ENCODE peak calls at places on chromosomes 12 and 14, in five cellular contexts. J is K562, F is HepG2, N is H1, L is GM12878. Z is an unnamed sample.

GRCh38 chr14:74401504-74402241 is 24.3 kb downstream of the SYNDIG1L start:
- DNase-seq in L (peak; percentile 45), J (peak; percentile 11), N (no peak), F (no peak), Z (no peak)

GRCh38 chr12:124006582-124007170 is 33.7 kb downstream of the ZNF664 start:
- DNase-seq in J (peak; percentile 66), L (no peak), N (no peak), F (no peak), Z (no peak)

GRCh38 chr12:49030714-49031572 is 12.4 kb upstream of the PRKAG1 start:
- DNase-seq in L (no peak), F (no peak), J (no peak), N (no peak), Z (no peak)

GRCh38 chr14:54189358-54190354 is 207.2 kb upstream of the CDKN3 start:
- DNase-seq in L (no peak), J (peak; percentile 4), N (no peak), F (no peak), Z (peak; percentile 59)

GRCh38 chr14:73237219-73237785 is at the start of gene PAPLN:
- DNase-seq in F (no peak), L (no peak), J (no peak), N (no peak), Z (peak; percentile 8)

GRCh38 chr12:94725375-94726168 is 75.2 kb upstream of the TMCC3 start:
- DNase-seq in L (no peak), N (no peak), J (peak; percentile 31), F (peak; percentile 23), Z (peak; percentile 38)

GRCh38 chr12:116444590-116444943 is 114.6 kb upstream of the MAP1LC3B2 start:
- DNase-seq in F (no peak), J (no peak), L (no peak), N (no peak), Z (no peak)

GRCh38 chr12:130009961-130010360 is 106.1 kb upstream of the TMEM132D start:
- DNase-seq in L (no peak), J (no peak), F (no peak), N (no peak), Z (no peak)

GRCh38 chr14:92039073-92039719 is 663 bp downstream of the TRIP11 start:
- DNase-seq in L (no peak), J (peak; percentile 56), F (peak; percentile 77), N (peak; percentile 83), Z (peak; percentile 49)

GRCh38 chr14:59321184-59321952 is 132.9 kb downstream of the DAAM1 start:
- DNase-seq in F (no peak), J (no peak), N (no peak), L (no peak), Z (no peak)

GRCh38 chr12:132237772-132238486 is 91.5 kb downstream of the GALNT9 start:
- DNase-seq in J (no peak), L (no peak), F (no peak), N (no peak), Z (no peak)

GRCh38 chr12:117225179-117225578 is 34.9 kb upstream of the FBXO21 start:
- DNase-seq in N (no peak), L (no peak), J (no peak), F (no peak), Z (no peak)

GRCh38 chr14:68608235-68608962 is 184.5 kb downstream of the ZFP36L1 start:
- DNase-seq in J (no peak), F (no peak), N (no peak), L (no peak), Z (no peak)

GRCh38 chr12:29088611-29089219 is 60.4 kb upstream of the FAR2 start:
- DNase-seq in F (peak; percentile 1), J (peak; percentile 4), N (no peak), L (no peak), Z (no peak)

GRCh38 chr14:24172261-24172860 is 481 bp downstream of the REC8 start:
- DNase-seq in F (no peak), L (no peak), N (no peak), J (no peak), Z (no peak)

GRCh38 chr14:64796369-64796768 is 83.3 kb downstream of the SPTB start:
- DNase-seq in N (no peak), L (no peak), F (no peak), J (no peak), Z (no peak)

GRCh38 chr12:76024942-76025600 is 6.5 kb downstream of the PHLDA1 start:
- DNase-seq in F (no peak), J (no peak), L (no peak), N (no peak), Z (no peak)

GRCh38 chr14:33693237-33693636 is 257.6 kb downstream of the EGLN3 start:
- DNase-seq in N (no peak), F (no peak), L (no peak), J (no peak), Z (no peak)

GRCh38 chr14:48914921-48915320 is 671.3 kb downstream of the RPS29 start:
- DNase-seq in J (no peak), F (no peak), L (no peak), N (no peak), Z (no peak)

GRCh38 chr14:104435147-104436046 is 144.2 kb upstream of the C14orf180 start:
- DNase-seq in F (no peak), L (no peak), J (no peak), N (no peak), Z (no peak)

GRCh38 chr12:33634544-33634943 is 194.9 kb upstream of the SYT10 start:
- DNase-seq in N (no peak), F (no peak), J (no peak), L (no peak), Z (no peak)

GRCh38 chr12:78951746-78952532 is 87.4 kb downstream of the SYT1 start:
- DNase-seq in L (no peak), F (no peak), N (no peak), J (no peak), Z (no peak)

GRCh38 chr12:3038166-3038565 is 39.0 kb upstream of the TSPAN9 start:
- DNase-seq in J (no peak), N (no peak), L (no peak), F (no peak), Z (no peak)

GRCh38 chr12:111394480-111394879 is 11.2 kb upstream of the SH2B3 start:
- DNase-seq in F (no peak), L (no peak), N (no peak), J (no peak), Z (no peak)

GRCh38 chr12:105983622-105984325 is 155.0 kb downstream of the NUAK1 start:
- DNase-seq in F (no peak), J (no peak), N (no peak), L (no peak), Z (no peak)

GRCh38 chr12:6532927-6533652 is 1.2 kb upstream of the GAPDH start:
- DNase-seq in N (no peak), L (no peak), J (peak; percentile 70), F (peak; percentile 84), Z (no peak)

GRCh38 chr14:64501326-64502171 is 2.1 kb downstream of the ZBTB25 start:
- DNase-seq in F (peak; percentile 55), N (no peak), J (peak; percentile 34), L (no peak), Z (no peak)

GRCh38 chr14:62168564-62169155 is 406.4 kb downstream of the SNAPC1 start:
- DNase-seq in F (no peak), L (no peak), J (no peak), N (no peak), Z (no peak)

GRCh38 chr12:1629338-1630080 is 478 bp downstream of the WNT5B start:
- DNase-seq in N (no peak), L (no peak), F (peak; percentile 32), J (no peak), Z (no peak)

GRCh38 chr12:64098709-64099354 is 123.3 kb downstream of the KICS2 start:
- DNase-seq in L (no peak), F (no peak), J (no peak), N (no peak), Z (no peak)

GRCh38 chr14:50875359-50876090 is 3.7 kb downstream of the ABHD12B start:
- DNase-seq in L (peak; percentile 78), J (no peak), F (peak; percentile 96), N (no peak), Z (no peak)

GRCh38 chr12:47978598-47978873 is 15.1 kb downstream of the TMEM106C start:
- DNase-seq in J (no peak), F (no peak), N (no peak), L (no peak), Z (no peak)

GRCh38 chr14:98953544-98954346 is 318.3 kb downstream of the BCL11B start:
- DNase-seq in L (no peak), J (no peak), N (no peak), F (no peak), Z (no peak)

GRCh38 chr12:116861331-116861730 is 19.9 kb downstream of the HRK start:
- DNase-seq in L (peak; percentile 43), F (no peak), J (peak; percentile 24), N (no peak), Z (no peak)

GRCh38 chr14:93395227-93395626 is 35.5 kb upstream of the UNC79 start:
- DNase-seq in L (no peak), J (no peak), F (no peak), N (no peak), Z (no peak)
- TF ChIP-seq SRF in L (no peak), J (no peak), F (no peak), N (no peak), Z (no peak)

DNA sequence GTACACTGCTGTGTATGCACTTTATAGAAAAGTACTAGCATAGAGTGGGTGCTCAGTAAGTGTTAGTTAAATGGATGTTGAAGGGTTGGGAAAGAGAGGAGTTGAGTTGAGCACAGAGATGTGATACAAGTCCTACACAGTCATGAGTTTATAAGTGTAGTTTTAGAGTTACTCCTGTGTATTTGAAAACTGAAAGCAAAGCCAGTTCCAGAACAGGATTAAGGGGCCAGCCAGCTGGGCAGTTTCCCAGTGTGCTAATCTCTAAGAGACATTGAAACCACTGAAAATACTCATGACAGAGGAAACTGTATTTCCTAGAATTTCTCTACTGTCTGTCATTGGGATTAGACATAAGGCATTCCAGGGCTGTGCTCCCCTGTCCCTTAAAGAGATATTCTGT is 101.0 kb downstream of the DERA start:
- DNase-seq in F (no peak), N (no peak), L (no peak), J (peak; percentile 45), Z (no peak)
- TF ChIP-seq SRF in F (no peak), N (no peak), L (no peak), J (no peak), Z (no peak)

DNA sequence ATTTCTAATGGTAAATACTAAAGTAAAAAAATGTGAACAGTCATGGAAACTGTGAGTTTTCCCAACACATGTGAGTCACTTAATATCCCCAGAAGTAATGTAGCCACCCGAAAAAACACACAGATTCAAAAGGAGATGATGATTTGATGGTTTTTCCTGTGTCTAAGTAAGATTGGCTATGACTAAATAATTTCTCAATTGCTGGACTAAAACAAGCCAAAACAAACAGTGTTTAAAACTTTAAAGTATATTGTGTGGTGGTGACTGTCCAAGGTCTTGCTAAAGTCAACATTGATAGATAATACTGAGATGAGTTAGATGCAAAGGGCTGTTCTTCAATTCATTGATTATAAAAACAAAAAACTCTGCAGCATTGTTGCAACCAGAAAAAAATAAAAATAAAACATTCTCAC is 89.6 kb upstream of the SOX5 start:
- DNase-seq in F (peak; percentile 96), J (no peak), L (no peak), N (no peak), Z (no peak)
- TF ChIP-seq SRF in F (no peak), J (no peak), L (no peak), N (no peak), Z (no peak)

GRCh38 chr12:109529618-109530300 is 43.5 kb downstream of the MMAB start:
- DNase-seq in L (no peak), N (no peak), F (no peak), J (no peak), Z (no peak)
- TF ChIP-seq SRF in L (no peak), N (no peak), F (no peak), J (no peak), Z (no peak)

GRCh38 chr14:91027556-91027955 is 32.9 kb downstream of the RPS6KA5 start:
- DNase-seq in L (no peak), F (no peak), N (no peak), J (no peak), Z (no peak)
- TF ChIP-seq SRF in L (no peak), F (no peak), N (no peak), J (no peak), Z (no peak)

Z was measured in HCT116.